ENCODE peak calls at places on chromosomes 13 and 19, in ten cellular contexts. R, C, B, A, K, P, M, J, U and D are unnamed samples.

GRCh38 chr13:43629691-43630480 is 156.9 kb downstream of the ENOX1 start:
- DNase-seq in K (no peak), U (no peak), R (no peak), B (no peak), C (no peak), J (no peak), A (no peak), P (peak), M (no peak), D (no peak)

GRCh38 chr13:77565635-77566034 is 30.1 kb downstream of the SCEL start:
- DNase-seq in R (peak), A (no peak), P (peak), B (peak), C (peak), K (peak), J (peak), U (peak), M (no peak), D (peak)

GRCh38 chr13:112055032-112055416 is 11.9 kb upstream of the SOX1 start:
- DNase-seq in U (no peak), A (no peak), R (no peak), B (no peak), C (no peak), M (no peak), J (no peak), K (no peak), P (no peak), D (no peak)

GRCh38 chr19:40598918-40599307 is 2.3 kb upstream of the LTBP4 start:
- DNase-seq in K (no peak), R (no peak), J (no peak), P (no peak), B (no peak), C (no peak), M (no peak), A (no peak), U (no peak), D (no peak)

GRCh38 chr19:10636304-10636972 is 11.1 kb downstream of the SLC44A2 start:
- DNase-seq in M (no peak), K (no peak), R (no peak), A (peak), U (no peak), C (peak), J (no peak), B (no peak), P (no peak), D (no peak)

GRCh38 chr13:99154064-99154463 is 46.6 kb upstream of the UBAC2 start:
- DNase-seq in A (no peak), M (no peak), C (no peak), U (no peak), K (no peak), P (no peak), J (no peak), B (no peak), R (no peak), D (no peak)

GRCh38 chr19:3236272-3236671 is 11.8 kb downstream of the CELF5 start:
- DNase-seq in B (no peak), R (no peak), C (no peak), J (no peak), M (no peak), K (no peak), P (no peak), A (no peak), U (no peak), D (no peak)

GRCh38 chr19:54478677-54479266 is 5.7 kb upstream of the CDC42EP5 start:
- DNase-seq in P (peak), U (peak), M (no peak), J (peak), K (peak), B (peak), R (peak), A (peak), C (peak), D (peak)

GRCh38 chr13:35979378-35979911 is 151.7 kb downstream of the DCLK1 start:
- DNase-seq in U (peak), B (no peak), C (no peak), A (no peak), M (no peak), J (peak), P (peak), R (no peak), K (peak), D (peak)

GRCh38 chr19:19758164-19758563 is 25.3 kb upstream of the ZNF14 start:
- DNase-seq in K (no peak), M (no peak), R (peak), U (no peak), A (peak), P (no peak), J (no peak), B (no peak), C (peak), D (no peak)

GRCh38 chr13:41577437-41577836 is 120.1 kb downstream of the RGCC start:
- DNase-seq in C (no peak), B (no peak), J (no peak), P (peak), M (no peak), R (no peak), K (no peak), A (no peak), U (no peak), D (no peak)

GRCh38 chr19:43544077-43544476 is 11.1 kb downstream of the ZNF575 start:
- DNase-seq in P (no peak), R (no peak), U (no peak), C (no peak), K (no peak), A (no peak), B (no peak), M (no peak), J (no peak), D (no peak)

GRCh38 chr19:5961969-5962945 is 15.7 kb downstream of the RANBP3 start:
- DNase-seq in K (peak), M (no peak), C (no peak), B (no peak), R (no peak), P (peak), A (no peak), U (peak), J (peak), D (no peak)

GRCh38 chr13:71320452-71320851 is 546.6 kb downstream of the DACH1 start:
- DNase-seq in C (no peak), U (no peak), M (no peak), P (peak), R (peak), A (no peak), J (peak), B (no peak), K (peak), D (no peak)

GRCh38 chr19:55333870-55334269 is 5.8 kb upstream of the KMT5C start:
- DNase-seq in A (no peak), R (no peak), C (no peak), J (no peak), M (no peak), P (no peak), K (no peak), U (no peak), B (no peak), D (no peak)

GRCh38 chr13:29771247-29771646 is 79.2 kb downstream of the UBL3 start:
- DNase-seq in K (peak), B (peak), P (peak), C (peak), R (no peak), M (no peak), A (no peak), U (peak), J (peak), D (peak)

GRCh38 chr19:1947651-1948209 is 6.8 kb downstream of the CSNK1G2 start:
- DNase-seq in M (no peak), A (peak), B (no peak), R (no peak), K (no peak), U (no peak), J (no peak), P (no peak), C (no peak), D (no peak)

GRCh38 chr13:21348771-21349170 is 110.3 kb downstream of the ZDHHC20 start:
- DNase-seq in P (no peak), U (no peak), A (no peak), J (no peak), R (no peak), B (no peak), C (no peak), M (no peak), K (no peak), D (no peak)

GRCh38 chr13:65825039-65825438 is 1405.1 kb downstream of the PCDH9 start:
- DNase-seq in M (no peak), A (no peak), J (peak), C (no peak), P (no peak), K (peak), U (no peak), B (no peak), R (no peak), D (no peak)

GRCh38 chr19:17560205-17560595 is 4.8 kb downstream of the COLGALT1 start:
- DNase-seq in R (no peak), P (peak), B (no peak), M (no peak), A (no peak), C (no peak), J (peak), K (no peak), U (peak), D (peak)

GRCh38 chr13:101453784-101454201 is 1.3 kb downstream of the ITGBL1 start:
- DNase-seq in R (no peak), C (peak), B (no peak), K (peak), P (no peak), A (peak), U (no peak), M (no peak), J (peak), D (no peak)

GRCh38 chr13:101450749-101451130 is 1.7 kb upstream of the ITGBL1 start:
- DNase-seq in R (no peak), P (no peak), U (no peak), J (no peak), B (no peak), M (no peak), K (peak), C (no peak), A (no peak), D (no peak)

GRCh38 chr13:101451641-101452040 is 834 bp upstream of the ITGBL1 start:
- DNase-seq in U (peak), J (no peak), C (no peak), R (no peak), B (no peak), A (no peak), K (no peak), M (no peak), P (no peak), D (peak)

GRCh38 chr13:101454767-101455166 is 2.3 kb downstream of the ITGBL1 start:
- DNase-seq in B (no peak), P (peak), U (peak), R (no peak), A (no peak), M (no peak), J (peak), K (peak), C (no peak), D (peak)

DNA sequence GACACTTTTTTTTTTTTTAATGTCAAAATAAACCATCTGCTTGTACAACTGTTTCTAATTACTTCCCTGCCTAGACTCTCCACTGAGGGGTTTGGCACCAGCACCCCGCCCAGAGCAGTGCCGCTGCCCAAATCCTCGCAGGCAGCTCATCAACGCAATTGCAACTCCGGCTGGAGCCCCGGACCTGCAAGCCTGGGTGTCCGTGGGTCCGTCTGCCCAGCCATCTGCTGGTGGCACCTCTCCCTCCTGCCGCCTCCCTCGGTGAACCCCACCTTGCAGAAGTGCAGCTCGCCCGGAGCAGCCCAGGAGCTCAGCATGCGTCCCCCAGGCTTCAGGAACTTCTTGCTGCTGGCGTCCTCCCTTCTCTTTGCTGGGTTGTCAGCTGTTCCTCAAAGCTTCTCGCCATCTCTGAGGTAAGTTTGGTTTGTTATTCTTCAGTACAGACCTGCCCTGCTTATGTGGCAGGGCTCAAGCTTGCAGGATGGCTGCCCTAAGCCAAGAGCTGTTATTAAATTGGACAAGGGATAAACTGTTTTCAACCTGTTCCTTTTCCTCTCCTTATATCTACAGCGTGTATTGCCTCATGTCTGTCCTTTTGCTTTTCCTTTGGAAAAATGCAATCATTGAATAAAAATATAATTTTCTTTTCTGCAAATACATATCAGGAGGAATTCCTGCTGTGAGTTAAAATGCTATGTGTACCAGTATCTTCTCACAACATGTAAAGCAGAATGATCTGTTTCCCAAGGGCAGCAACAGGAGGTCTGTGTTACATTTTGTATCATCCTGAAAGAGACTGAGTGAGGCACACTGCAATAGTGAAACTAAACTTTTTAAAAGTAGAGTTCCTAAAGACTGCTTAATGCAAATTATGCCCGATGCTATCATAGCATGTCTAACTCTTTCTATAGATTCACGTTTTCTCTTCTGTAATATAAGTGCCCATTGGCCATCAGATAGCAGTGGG is at the start of gene ITGBL1:
- DNase-seq in B (no peak), U (no peak), J (peak), A (no peak), R (no peak), C (peak), P (peak), M (no peak), K (peak), D (no peak)
- H2AFZ ChIP-seq in B (no peak), U (peak), J (peak), A (no peak), R (no peak), C (peak), P (peak), M (peak), K (peak), D (peak)

DNA sequence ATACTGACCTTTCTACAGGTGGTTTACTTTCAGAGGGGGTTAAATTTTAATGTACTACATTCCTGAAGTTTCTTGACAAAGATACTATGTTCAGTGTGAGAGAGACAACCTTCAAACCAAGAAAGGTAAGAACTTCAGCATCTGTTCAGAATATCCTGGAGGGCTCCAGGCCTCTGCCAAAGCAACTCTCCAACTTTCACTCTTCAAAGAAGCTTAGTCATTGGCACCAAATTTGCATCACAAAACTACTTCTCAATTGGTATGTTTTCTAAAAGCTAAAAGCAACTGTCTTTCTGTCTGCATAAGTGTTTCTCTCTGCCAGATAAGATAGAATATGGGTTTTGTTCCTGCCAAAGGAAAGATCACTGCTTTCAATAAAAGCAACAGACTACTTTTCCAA is 187.4 kb downstream of the SUCLA2 start:
- DNase-seq in M (no peak), A (no peak), U (no peak), R (no peak), J (no peak), C (no peak), B (no peak), P (no peak), K (no peak), D (no peak)
- H3K9ac ChIP-seq in M (no peak), A (no peak), U (no peak), R (no peak), J (no peak), C (no peak), B (no peak), P (no peak), K (no peak), D (no peak)

DNA sequence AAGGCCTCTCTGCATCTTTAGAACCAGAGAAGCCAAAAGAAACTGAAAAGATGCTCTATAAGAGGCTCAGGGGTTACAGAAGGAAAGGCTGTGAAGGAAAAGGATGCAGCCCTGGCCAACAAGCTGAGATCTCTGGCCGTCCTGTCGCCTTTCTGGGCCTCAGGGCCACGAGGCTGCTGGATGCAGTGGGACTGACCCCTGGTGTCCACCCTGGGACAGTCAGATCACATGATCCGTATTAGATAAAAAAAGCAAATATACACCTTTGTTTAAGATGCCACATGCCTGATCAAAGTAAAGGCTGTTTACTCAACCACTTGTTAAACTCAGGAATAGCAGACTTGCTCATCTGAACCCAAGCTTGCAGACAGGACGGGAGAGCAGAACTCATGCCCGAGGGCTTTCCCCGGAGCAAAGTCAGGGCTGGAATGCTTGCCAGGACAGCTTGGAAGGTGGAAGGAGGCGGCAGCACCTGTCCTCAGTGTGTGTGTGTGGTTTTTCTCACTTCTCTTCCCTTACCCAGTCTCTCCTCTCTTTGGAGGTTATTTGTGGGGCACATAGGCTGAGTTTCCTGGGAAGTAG is 206.5 kb upstream of the TSHZ3 start:
- DNase-seq in U (no peak), K (no peak), C (peak), A (no peak), M (no peak), B (no peak), P (no peak), J (no peak), R (no peak), D (no peak)
- TF ChIP-seq CTCF in U (no peak), K (no peak), C (no peak), A (no peak), M (peak), B (no peak), P (no peak), J (no peak), R (no peak), D (no peak)

GRCh38 chr13:75675421-75675820 is 39.3 kb downstream of the LMO7 start:
- DNase-seq in P (peak), M (no peak), U (no peak), C (no peak), R (no peak), J (no peak), K (no peak), B (no peak), A (no peak), D (no peak)
- H2AFZ ChIP-seq in P (no peak), M (no peak), U (no peak), C (no peak), R (no peak), J (no peak), K (no peak), B (no peak), A (no peak), D (no peak)

DNA sequence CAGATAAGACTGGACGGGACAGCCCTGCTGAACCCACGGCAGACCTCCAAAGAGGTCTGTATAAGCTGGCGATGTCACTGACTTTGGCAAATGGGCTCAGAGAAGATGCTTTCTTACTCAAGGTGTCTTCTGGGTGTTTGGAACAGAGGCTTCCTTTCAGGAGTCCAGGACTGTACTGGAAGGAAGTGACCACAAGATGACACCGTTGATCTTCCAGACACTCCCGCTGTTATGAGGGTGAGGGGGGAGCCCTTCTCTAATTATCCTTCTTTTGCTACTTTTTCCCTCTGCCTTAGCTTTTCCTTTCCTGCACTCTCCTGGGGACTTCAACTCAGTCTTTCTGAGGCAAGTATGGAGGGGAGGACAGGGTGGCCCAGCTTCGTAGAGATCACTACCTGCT is 65.2 kb upstream of the ZNF599 start:
- DNase-seq in U (no peak), K (peak), P (no peak), B (peak), J (peak), C (peak), R (peak), A (no peak), M (no peak), D (no peak)
- H3K9ac ChIP-seq in U (no peak), K (no peak), P (no peak), B (no peak), J (no peak), C (no peak), R (no peak), A (no peak), M (no peak), D (no peak)